ENCODE peak calls at places on chromosomes 12 and 14, in nine cellular contexts. One of them, this sample, is unnamed.

GRCh38 chr12:130826151-130826801 is 12.8 kb downstream of the STX2 start:
- DNase-seq in CD8-positive, alpha-beta T cell: peak
- DNase-seq in tibial artery: no peak
- DNase-seq in lower lobe of right lung: peak
- DNase-seq in cardiac muscle cell: peak
- DNase-seq in breast epithelium: no peak
- DNase-seq in HCT116: no peak
- DNase-seq in psoas muscle: peak
- DNase-seq in Panc1: no peak
- DNase-seq in this sample: no peak

GRCh38 chr12:29616664-29617409 is 119.4 kb upstream of the OVCH1 start:
- DNase-seq in cardiac muscle cell: peak
- DNase-seq in Panc1: peak
- DNase-seq in breast epithelium: no peak
- DNase-seq in CD8-positive, alpha-beta T cell: no peak
- DNase-seq in tibial artery: no peak
- DNase-seq in psoas muscle: no peak
- DNase-seq in lower lobe of right lung: no peak
- DNase-seq in HCT116: peak
- DNase-seq in this sample: no peak

GRCh38 chr14:71716371-71716770 is 215.9 kb upstream of the RGS6 start:
- DNase-seq in CD8-positive, alpha-beta T cell: no peak
- DNase-seq in tibial artery: no peak
- DNase-seq in Panc1: no peak
- DNase-seq in lower lobe of right lung: no peak
- DNase-seq in cardiac muscle cell: no peak
- DNase-seq in breast epithelium: no peak
- DNase-seq in psoas muscle: no peak
- DNase-seq in HCT116: no peak
- DNase-seq in this sample: no peak

GRCh38 chr14:71956920-71957563 is 24.8 kb downstream of the RGS6 start:
- DNase-seq in psoas muscle: no peak
- DNase-seq in tibial artery: no peak
- DNase-seq in HCT116: no peak
- DNase-seq in cardiac muscle cell: no peak
- DNase-seq in CD8-positive, alpha-beta T cell: no peak
- DNase-seq in Panc1: no peak
- DNase-seq in lower lobe of right lung: no peak
- DNase-seq in breast epithelium: no peak
- DNase-seq in this sample: no peak

GRCh38 chr12:52669426-52669825 is 10.8 kb downstream of the KRT1 start:
- DNase-seq in CD8-positive, alpha-beta T cell: no peak
- DNase-seq in tibial artery: no peak
- DNase-seq in cardiac muscle cell: no peak
- DNase-seq in psoas muscle: no peak
- DNase-seq in Panc1: no peak
- DNase-seq in lower lobe of right lung: no peak
- DNase-seq in breast epithelium: no peak
- DNase-seq in HCT116: no peak
- DNase-seq in this sample: no peak

GRCh38 chr12:65335021-65335714 is 56.7 kb downstream of the MSRB3 start:
- DNase-seq in lower lobe of right lung: no peak
- DNase-seq in cardiac muscle cell: no peak
- DNase-seq in CD8-positive, alpha-beta T cell: no peak
- DNase-seq in breast epithelium: no peak
- DNase-seq in HCT116: peak
- DNase-seq in psoas muscle: no peak
- DNase-seq in Panc1: no peak
- DNase-seq in tibial artery: no peak
- DNase-seq in this sample: peak

GRCh38 chr14:87992349-87992719 is 648 bp downstream of the GALC start:
- DNase-seq in breast epithelium: no peak
- DNase-seq in Panc1: no peak
- DNase-seq in HCT116: no peak
- DNase-seq in psoas muscle: peak
- DNase-seq in CD8-positive, alpha-beta T cell: no peak
- DNase-seq in lower lobe of right lung: no peak
- DNase-seq in tibial artery: peak
- DNase-seq in cardiac muscle cell: no peak
- DNase-seq in this sample: no peak

GRCh38 chr12:49867580-49868341 is 24.9 kb upstream of the BCDIN3D start:
- DNase-seq in cardiac muscle cell: no peak
- DNase-seq in breast epithelium: no peak
- DNase-seq in Panc1: no peak
- DNase-seq in HCT116: no peak
- DNase-seq in CD8-positive, alpha-beta T cell: no peak
- DNase-seq in tibial artery: no peak
- DNase-seq in lower lobe of right lung: no peak
- DNase-seq in psoas muscle: no peak
- DNase-seq in this sample: peak

GRCh38 chr14:52856139-52856538 is 64.7 kb upstream of the GNPNAT1 start:
- DNase-seq in Panc1: no peak
- DNase-seq in CD8-positive, alpha-beta T cell: no peak
- DNase-seq in tibial artery: no peak
- DNase-seq in psoas muscle: no peak
- DNase-seq in HCT116: no peak
- DNase-seq in breast epithelium: no peak
- DNase-seq in cardiac muscle cell: no peak
- DNase-seq in lower lobe of right lung: no peak
- DNase-seq in this sample: no peak

GRCh38 chr14:77478796-77479195 is 19.8 kb downstream of the ISM2 start:
- DNase-seq in breast epithelium: no peak
- DNase-seq in cardiac muscle cell: no peak
- DNase-seq in Panc1: no peak
- DNase-seq in CD8-positive, alpha-beta T cell: no peak
- DNase-seq in lower lobe of right lung: no peak
- DNase-seq in psoas muscle: no peak
- DNase-seq in tibial artery: no peak
- DNase-seq in HCT116: no peak
- DNase-seq in this sample: no peak

GRCh38 chr12:95397566-95397965 is 76.4 kb upstream of the METAP2 start:
- DNase-seq in cardiac muscle cell: no peak
- DNase-seq in Panc1: no peak
- DNase-seq in HCT116: no peak
- DNase-seq in lower lobe of right lung: no peak
- DNase-seq in breast epithelium: no peak
- DNase-seq in CD8-positive, alpha-beta T cell: no peak
- DNase-seq in psoas muscle: no peak
- DNase-seq in tibial artery: no peak
- DNase-seq in this sample: no peak

GRCh38 chr14:102496955-102497744 is 12.4 kb downstream of the ANKRD9 start:
- DNase-seq in Panc1: no peak
- DNase-seq in CD8-positive, alpha-beta T cell: no peak
- DNase-seq in cardiac muscle cell: no peak
- DNase-seq in HCT116: no peak
- DNase-seq in breast epithelium: no peak
- DNase-seq in lower lobe of right lung: no peak
- DNase-seq in tibial artery: no peak
- DNase-seq in psoas muscle: no peak
- DNase-seq in this sample: peak

GRCh38 chr12:59654061-59654460 is 58.2 kb downstream of the SLC16A7 start:
- DNase-seq in Panc1: no peak
- DNase-seq in cardiac muscle cell: no peak
- DNase-seq in lower lobe of right lung: no peak
- DNase-seq in psoas muscle: no peak
- DNase-seq in breast epithelium: no peak
- DNase-seq in CD8-positive, alpha-beta T cell: no peak
- DNase-seq in HCT116: no peak
- DNase-seq in tibial artery: no peak
- DNase-seq in this sample: no peak

GRCh38 chr12:2833327-2833726 is 1.5 kb downstream of the NRIP2 start:
- DNase-seq in HCT116: no peak
- DNase-seq in CD8-positive, alpha-beta T cell: no peak
- DNase-seq in lower lobe of right lung: no peak
- DNase-seq in cardiac muscle cell: no peak
- DNase-seq in breast epithelium: no peak
- DNase-seq in tibial artery: no peak
- DNase-seq in Panc1: no peak
- DNase-seq in psoas muscle: no peak
- DNase-seq in this sample: no peak

GRCh38 chr14:101182476-101182875 is 279.0 kb upstream of the RTL1 start:
- DNase-seq in cardiac muscle cell: no peak
- DNase-seq in Panc1: no peak
- DNase-seq in breast epithelium: peak
- DNase-seq in lower lobe of right lung: no peak
- DNase-seq in CD8-positive, alpha-beta T cell: no peak
- DNase-seq in HCT116: no peak
- DNase-seq in psoas muscle: no peak
- DNase-seq in tibial artery: no peak
- DNase-seq in this sample: no peak

GRCh38 chr12:131159660-131160059 is 206.0 kb downstream of the ADGRD1 start:
- DNase-seq in Panc1: no peak
- DNase-seq in CD8-positive, alpha-beta T cell: no peak
- DNase-seq in lower lobe of right lung: no peak
- DNase-seq in cardiac muscle cell: peak
- DNase-seq in HCT116: peak
- DNase-seq in psoas muscle: no peak
- DNase-seq in tibial artery: no peak
- DNase-seq in breast epithelium: no peak
- DNase-seq in this sample: no peak

GRCh38 chr12:68129979-68130378 is 29.6 kb downstream of the IFNG start:
- DNase-seq in HCT116: no peak
- DNase-seq in tibial artery: no peak
- DNase-seq in cardiac muscle cell: no peak
- DNase-seq in lower lobe of right lung: no peak
- DNase-seq in CD8-positive, alpha-beta T cell: no peak
- DNase-seq in psoas muscle: no peak
- DNase-seq in Panc1: no peak
- DNase-seq in breast epithelium: no peak
- DNase-seq in this sample: no peak

GRCh38 chr14:31024042-31024480 is 1.4 kb upstream of the AP4S1 start:
- DNase-seq in breast epithelium: no peak
- DNase-seq in HCT116: no peak
- DNase-seq in tibial artery: no peak
- DNase-seq in CD8-positive, alpha-beta T cell: no peak
- DNase-seq in Panc1: no peak
- DNase-seq in lower lobe of right lung: no peak
- DNase-seq in cardiac muscle cell: no peak
- DNase-seq in psoas muscle: no peak
- DNase-seq in this sample: no peak
- H3K4me3 ChIP-seq in breast epithelium: peak
- H3K4me3 ChIP-seq in HCT116: peak
- H3K4me3 ChIP-seq in tibial artery: peak
- H3K4me3 ChIP-seq in CD8-positive, alpha-beta T cell: no peak
- H3K4me3 ChIP-seq in Panc1: peak
- H3K4me3 ChIP-seq in lower lobe of right lung: peak
- H3K4me3 ChIP-seq in cardiac muscle cell: peak
- H3K4me3 ChIP-seq in psoas muscle: peak
- H3K4me3 ChIP-seq in this sample: peak

GRCh38 chr14:46048127-46048526 is 603.5 kb downstream of the RPL10L start:
- DNase-seq in CD8-positive, alpha-beta T cell: no peak
- DNase-seq in Panc1: peak
- DNase-seq in cardiac muscle cell: peak
- DNase-seq in lower lobe of right lung: no peak
- DNase-seq in HCT116: peak
- DNase-seq in breast epithelium: no peak
- DNase-seq in tibial artery: no peak
- DNase-seq in psoas muscle: no peak
- DNase-seq in this sample: no peak
- H3K27ac ChIP-seq in CD8-positive, alpha-beta T cell: no peak
- H3K27ac ChIP-seq in Panc1: no peak
- H3K27ac ChIP-seq in cardiac muscle cell: no peak
- H3K27ac ChIP-seq in lower lobe of right lung: no peak
- H3K27ac ChIP-seq in HCT116: no peak
- H3K27ac ChIP-seq in breast epithelium: no peak
- H3K27ac ChIP-seq in tibial artery: no peak
- H3K27ac ChIP-seq in psoas muscle: no peak
- H3K27ac ChIP-seq in this sample: no peak

GRCh38 chr14:62062645-62063044 is 300.4 kb downstream of the SNAPC1 start:
- DNase-seq in psoas muscle: no peak
- DNase-seq in tibial artery: no peak
- DNase-seq in CD8-positive, alpha-beta T cell: no peak
- DNase-seq in cardiac muscle cell: no peak
- DNase-seq in breast epithelium: no peak
- DNase-seq in HCT116: no peak
- DNase-seq in lower lobe of right lung: no peak
- DNase-seq in Panc1: no peak
- DNase-seq in this sample: no peak
- H3K4me3 ChIP-seq in psoas muscle: no peak
- H3K4me3 ChIP-seq in tibial artery: no peak
- H3K4me3 ChIP-seq in CD8-positive, alpha-beta T cell: no peak
- H3K4me3 ChIP-seq in cardiac muscle cell: no peak
- H3K4me3 ChIP-seq in breast epithelium: no peak
- H3K4me3 ChIP-seq in HCT116: no peak
- H3K4me3 ChIP-seq in lower lobe of right lung: no peak
- H3K4me3 ChIP-seq in Panc1: no peak
- H3K4me3 ChIP-seq in this sample: no peak

GRCh38 chr14:68279777-68280233 is 460.2 kb downstream of the RAD51B start:
- DNase-seq in HCT116: no peak
- DNase-seq in CD8-positive, alpha-beta T cell: no peak
- DNase-seq in psoas muscle: no peak
- DNase-seq in Panc1: no peak
- DNase-seq in breast epithelium: no peak
- DNase-seq in tibial artery: no peak
- DNase-seq in lower lobe of right lung: no peak
- DNase-seq in cardiac muscle cell: no peak
- DNase-seq in this sample: no peak

GRCh38 chr14:68281497-68281896 is 461.9 kb downstream of the RAD51B start:
- DNase-seq in psoas muscle: no peak
- DNase-seq in cardiac muscle cell: no peak
- DNase-seq in HCT116: no peak
- DNase-seq in lower lobe of right lung: no peak
- DNase-seq in tibial artery: no peak
- DNase-seq in breast epithelium: no peak
- DNase-seq in Panc1: no peak
- DNase-seq in CD8-positive, alpha-beta T cell: no peak
- DNase-seq in this sample: no peak

GRCh38 chr14:68278568-68279436 is 459.2 kb downstream of the RAD51B start:
- DNase-seq in psoas muscle: no peak
- DNase-seq in HCT116: peak
- DNase-seq in CD8-positive, alpha-beta T cell: no peak
- DNase-seq in Panc1: no peak
- DNase-seq in tibial artery: no peak
- DNase-seq in cardiac muscle cell: no peak
- DNase-seq in lower lobe of right lung: no peak
- DNase-seq in breast epithelium: no peak
- DNase-seq in this sample: no peak

GRCh38 chr14:68282479-68283377 is 463.1 kb downstream of the RAD51B start:
- DNase-seq in CD8-positive, alpha-beta T cell: no peak
- DNase-seq in tibial artery: no peak
- DNase-seq in breast epithelium: no peak
- DNase-seq in cardiac muscle cell: no peak
- DNase-seq in Panc1: no peak
- DNase-seq in psoas muscle: no peak
- DNase-seq in lower lobe of right lung: no peak
- DNase-seq in HCT116: no peak
- DNase-seq in this sample: no peak

DNA sequence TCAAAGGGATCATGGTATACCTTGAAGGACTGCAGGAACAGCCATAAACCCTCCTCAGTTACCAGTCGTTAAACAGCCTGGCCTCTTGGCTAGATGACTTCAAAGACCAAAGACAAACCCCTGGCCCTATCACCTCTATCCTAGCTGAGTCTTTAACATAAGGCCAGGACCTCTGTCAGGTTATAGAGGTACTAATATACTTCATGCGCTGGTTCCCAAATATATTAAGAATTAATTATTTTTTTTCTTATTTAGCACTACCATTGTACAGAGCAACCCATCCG is 459.8 kb downstream of the RAD51B start:
- DNase-seq in HCT116: no peak
- DNase-seq in CD8-positive, alpha-beta T cell: no peak
- DNase-seq in tibial artery: no peak
- DNase-seq in cardiac muscle cell: no peak
- DNase-seq in psoas muscle: no peak
- DNase-seq in Panc1: no peak
- DNase-seq in lower lobe of right lung: no peak
- DNase-seq in breast epithelium: no peak
- DNase-seq in this sample: no peak
- H3K27ac ChIP-seq in HCT116: no peak
- H3K27ac ChIP-seq in CD8-positive, alpha-beta T cell: no peak
- H3K27ac ChIP-seq in tibial artery: peak
- H3K27ac ChIP-seq in cardiac muscle cell: peak
- H3K27ac ChIP-seq in psoas muscle: peak
- H3K27ac ChIP-seq in Panc1: peak
- H3K27ac ChIP-seq in lower lobe of right lung: no peak
- H3K27ac ChIP-seq in breast epithelium: peak
- H3K27ac ChIP-seq in this sample: no peak